ENCODE peak calls at places on chromosomes 7 and 10, in eight cellular contexts. L, C, M, B, G, N, W and X are unnamed samples.
A peak's percentile ranks its signal among the peaks of the same experiment; 100 is the strongest.

GRCh38 chr10:79292789-79293746 is 54.2 kb upstream of the PPIF start:
- DNase-seq in C (peak; percentile 13), L (no peak), N (peak; percentile 8), G (no peak), W (peak; percentile 84), M (peak; percentile 88), B (no peak), X (peak; percentile 50)

GRCh38 chr7:121020652-121021051 is 32.1 kb downstream of the CPED1 start:
- DNase-seq in L (no peak), N (no peak), W (peak; percentile 70), M (no peak), C (peak; percentile 68), B (no peak), G (peak; percentile 85), X (peak; percentile 86)

GRCh38 chr10:28326516-28327493 is 23.9 kb upstream of the MPP7 start:
- DNase-seq in C (no peak), L (no peak), G (peak; percentile 66), W (no peak), M (no peak), N (no peak), B (no peak), X (no peak)

GRCh38 chr10:125172694-125173093 is 12.3 kb upstream of the CTBP2 start:
- DNase-seq in N (no peak), C (no peak), B (no peak), M (no peak), W (no peak), L (no peak), G (no peak), X (no peak)

GRCh38 chr7:121525155-121525819 is 129.2 kb upstream of the FAM3C start:
- DNase-seq in W (no peak), L (no peak), M (no peak), C (no peak), B (no peak), N (no peak), G (no peak), X (no peak)

GRCh38 chr7:135575296-135575695 is 17.6 kb downstream of the NUP205 start:
- DNase-seq in B (no peak), N (peak; percentile 47), C (no peak), L (no peak), G (no peak), W (no peak), M (no peak), X (no peak)

GRCh38 chr7:47273974-47274766 is 307.7 kb downstream of the TNS3 start:
- DNase-seq in C (no peak), M (peak; percentile 47), L (no peak), W (no peak), N (no peak), B (no peak), G (no peak), X (no peak)

GRCh38 chr7:137628211-137628610 is 218.6 kb downstream of the DGKI start:
- DNase-seq in C (no peak), M (no peak), W (no peak), G (no peak), B (no peak), L (no peak), N (no peak), X (no peak)

GRCh38 chr10:32038777-32039176 is 17.4 kb downstream of the KIF5B start:
- DNase-seq in W (no peak), B (no peak), C (no peak), N (no peak), G (peak; percentile 25), L (no peak), M (no peak), X (no peak)

GRCh38 chr7:47651355-47652317 is 69.7 kb upstream of the TNS3 start:
- DNase-seq in L (no peak), W (peak; percentile 90), B (peak; percentile 41), M (no peak), N (no peak), G (peak; percentile 100), C (no peak), X (peak; percentile 96)